ENCODE peak calls at places on chromosomes 3 and 15, in five cellular contexts. One of them, this sample, is unnamed.
A peak's percentile ranks its signal among the peaks of the same experiment; 100 is the strongest.

GRCh38 chr15:26166429-26166828 is 303.3 kb upstream of the ATP10A start:
- DNase-seq in heart left ventricle: no peak
- DNase-seq in endodermal cell: no peak
- DNase-seq in GM23248: no peak
- DNase-seq in K562: no peak
- DNase-seq in this sample: no peak

GRCh38 chr3:3110299-3110630 is at the start of gene IL5RA:
- DNase-seq in heart left ventricle: no peak
- DNase-seq in endodermal cell: peak; percentile 63
- DNase-seq in GM23248: no peak
- DNase-seq in K562: peak; percentile 32
- DNase-seq in this sample: no peak

GRCh38 chr3:71784914-71785593 is at the start of gene PROK2:
- DNase-seq in heart left ventricle: no peak
- DNase-seq in endodermal cell: peak; percentile 79
- DNase-seq in GM23248: peak; percentile 49
- DNase-seq in K562: no peak
- DNase-seq in this sample: no peak

GRCh38 chr3:23258110-23258509 is 55.0 kb downstream of the UBE2E2 start:
- DNase-seq in heart left ventricle: no peak
- DNase-seq in endodermal cell: no peak
- DNase-seq in GM23248: peak; percentile 20
- DNase-seq in K562: no peak
- DNase-seq in this sample: no peak

GRCh38 chr3:122754867-122755835 is 38.5 kb downstream of the HSPBAP1 start:
- DNase-seq in heart left ventricle: no peak
- DNase-seq in endodermal cell: peak; percentile 76
- DNase-seq in GM23248: peak; percentile 60
- DNase-seq in K562: peak; percentile 37
- DNase-seq in this sample: peak; percentile 17

GRCh38 chr3:190585771-190586630 is 72.1 kb downstream of the IL1RAP start:
- DNase-seq in heart left ventricle: no peak
- DNase-seq in endodermal cell: peak; percentile 73
- DNase-seq in GM23248: peak; percentile 98
- DNase-seq in K562: no peak
- DNase-seq in this sample: peak; percentile 80

GRCh38 chr3:143234521-143234920 is 115.0 kb downstream of the CHST2 start:
- DNase-seq in heart left ventricle: no peak
- DNase-seq in endodermal cell: no peak
- DNase-seq in GM23248: peak; percentile 43
- DNase-seq in K562: no peak
- DNase-seq in this sample: no peak

GRCh38 chr15:93826798-93827197 is 404.6 kb upstream of the MCTP2 start:
- DNase-seq in heart left ventricle: peak; percentile 45
- DNase-seq in endodermal cell: no peak
- DNase-seq in GM23248: no peak
- DNase-seq in K562: no peak
- DNase-seq in this sample: no peak

GRCh38 chr3:56702487-56703315 is 19.6 kb upstream of the TASOR start:
- DNase-seq in heart left ventricle: no peak
- DNase-seq in endodermal cell: peak; percentile 56
- DNase-seq in GM23248: peak; percentile 82
- DNase-seq in K562: peak; percentile 18
- DNase-seq in this sample: peak; percentile 25

GRCh38 chr3:123871946-123872345 is 12.2 kb downstream of the MYLK start:
- DNase-seq in heart left ventricle: no peak
- DNase-seq in endodermal cell: no peak
- DNase-seq in GM23248: no peak
- DNase-seq in K562: no peak
- DNase-seq in this sample: no peak

GRCh38 chr3:77825045-77825827 is 785.3 kb downstream of the ROBO2 start:
- DNase-seq in heart left ventricle: no peak
- DNase-seq in endodermal cell: no peak
- DNase-seq in GM23248: peak; percentile 67
- DNase-seq in K562: no peak
- DNase-seq in this sample: peak; percentile 97

GRCh38 chr15:56783857-56784661 is 50.8 kb upstream of the ZNF280D start:
- DNase-seq in heart left ventricle: no peak
- DNase-seq in endodermal cell: no peak
- DNase-seq in GM23248: no peak
- DNase-seq in K562: no peak
- DNase-seq in this sample: no peak

GRCh38 chr3:97131476-97131875 is 317.1 kb downstream of the EPHA6 start:
- DNase-seq in heart left ventricle: no peak
- DNase-seq in endodermal cell: no peak
- DNase-seq in GM23248: no peak
- DNase-seq in K562: no peak
- DNase-seq in this sample: no peak

GRCh38 chr3:492586-493296 is 296.2 kb downstream of the CHL1 start:
- DNase-seq in heart left ventricle: no peak
- DNase-seq in endodermal cell: no peak
- DNase-seq in GM23248: no peak
- DNase-seq in K562: no peak
- DNase-seq in this sample: no peak

GRCh38 chr15:78364233-78364632 is 24.1 kb downstream of the CRABP1 start:
- DNase-seq in heart left ventricle: peak; percentile 47
- DNase-seq in endodermal cell: no peak
- DNase-seq in GM23248: peak; percentile 67
- DNase-seq in K562: no peak
- DNase-seq in this sample: no peak

GRCh38 chr3:128572644-128573105 is 77.9 kb downstream of the RPN1 start:
- DNase-seq in heart left ventricle: no peak
- DNase-seq in endodermal cell: peak; percentile 84
- DNase-seq in GM23248: no peak
- DNase-seq in K562: peak; percentile 49
- DNase-seq in this sample: no peak

GRCh38 chr3:150372320-150373118 is 35.6 kb upstream of the TSC22D2 start:
- DNase-seq in heart left ventricle: no peak
- DNase-seq in endodermal cell: no peak
- DNase-seq in GM23248: peak; percentile 39
- DNase-seq in K562: peak; percentile 25
- DNase-seq in this sample: no peak

GRCh38 chr15:78828930-78829329 is 17.7 kb upstream of the ADAMTS7 start:
- DNase-seq in heart left ventricle: no peak
- DNase-seq in endodermal cell: no peak
- DNase-seq in GM23248: no peak
- DNase-seq in K562: no peak
- DNase-seq in this sample: no peak

GRCh38 chr15:28153492-28154119 is 54.5 kb upstream of the OCA2 start:
- DNase-seq in heart left ventricle: no peak
- DNase-seq in endodermal cell: no peak
- DNase-seq in GM23248: no peak
- DNase-seq in K562: no peak
- DNase-seq in this sample: no peak

GRCh38 chr3:51887620-51888019 is 12.2 kb upstream of the IQCF5 start:
- DNase-seq in heart left ventricle: no peak
- DNase-seq in endodermal cell: no peak
- DNase-seq in GM23248: no peak
- DNase-seq in K562: no peak
- DNase-seq in this sample: peak; percentile 91

GRCh38 chr3:156291269-156292123 is 171.1 kb downstream of the KCNAB1 start:
- DNase-seq in heart left ventricle: peak; percentile 39
- DNase-seq in endodermal cell: peak; percentile 77
- DNase-seq in GM23248: peak; percentile 58
- DNase-seq in K562: no peak
- DNase-seq in this sample: no peak

DNA sequence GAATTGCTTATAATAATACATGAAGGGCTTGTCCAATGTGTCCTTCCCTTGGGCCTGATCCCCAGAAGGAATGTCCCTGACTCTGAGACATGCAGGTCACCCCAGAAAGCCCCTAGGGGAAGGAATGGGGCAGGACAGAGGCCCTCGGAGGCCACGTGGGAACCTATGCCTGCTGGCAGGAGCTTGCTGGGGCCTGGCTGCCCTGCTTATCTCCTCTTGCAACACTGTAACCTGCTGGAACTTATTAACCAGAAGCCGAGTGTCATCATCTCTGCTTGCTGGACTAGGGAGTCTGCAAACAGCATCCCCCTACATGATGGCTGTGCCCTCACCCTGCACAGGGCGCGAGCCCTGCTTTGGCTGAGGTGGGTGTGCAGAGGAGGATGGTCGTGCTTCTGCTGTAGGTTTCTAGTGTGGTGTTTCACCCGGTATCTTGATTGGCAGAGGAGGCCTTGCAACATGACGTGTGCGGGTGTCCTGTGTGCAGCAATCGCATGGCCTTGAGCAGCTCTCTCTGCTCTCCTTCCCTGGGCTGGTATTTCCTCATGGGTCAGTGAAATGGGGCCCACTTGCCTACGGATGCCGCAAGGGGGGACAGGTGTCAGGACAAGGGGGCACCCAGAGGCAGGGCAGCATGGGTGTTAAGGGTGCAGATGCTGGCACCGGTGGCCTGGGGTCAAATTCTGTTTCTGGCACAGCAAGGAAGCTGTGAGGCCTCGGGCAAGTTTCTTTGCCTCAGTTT is 5.0 kb downstream of the CHST13 start:
- DNase-seq in heart left ventricle: peak; percentile 60
- DNase-seq in endodermal cell: no peak
- DNase-seq in GM23248: peak; percentile 56
- DNase-seq in K562: no peak
- DNase-seq in this sample: no peak
- H3K4me3 ChIP-seq in heart left ventricle: no peak overlapping the region
- H3K4me3 ChIP-seq in endodermal cell: no peak overlapping the region
- H3K4me3 ChIP-seq in GM23248: no peak overlapping the region
- H3K4me3 ChIP-seq in K562: no peak overlapping the region
- H3K4me3 ChIP-seq in this sample: no peak overlapping the region

GRCh38 chr15:68347392-68347791 is 69.8 kb downstream of the FEM1B start:
- DNase-seq in heart left ventricle: no peak
- DNase-seq in endodermal cell: no peak
- DNase-seq in GM23248: no peak
- DNase-seq in K562: no peak
- DNase-seq in this sample: no peak
- H3K27ac ChIP-seq in heart left ventricle: no peak overlapping the region
- H3K27ac ChIP-seq in endodermal cell: no peak overlapping the region
- H3K27ac ChIP-seq in GM23248: no peak overlapping the region
- H3K27ac ChIP-seq in K562: no peak overlapping the region
- H3K27ac ChIP-seq in this sample: no peak overlapping the region

GRCh38 chr3:62265528-62265927 is 107.8 kb downstream of the FEZF2 start:
- DNase-seq in heart left ventricle: no peak
- DNase-seq in endodermal cell: no peak
- DNase-seq in GM23248: no peak
- DNase-seq in K562: no peak
- DNase-seq in this sample: no peak
- H3K4me3 ChIP-seq in heart left ventricle: no peak overlapping the region
- H3K4me3 ChIP-seq in endodermal cell: no peak overlapping the region
- H3K4me3 ChIP-seq in GM23248: no peak overlapping the region
- H3K4me3 ChIP-seq in K562: no peak overlapping the region
- H3K4me3 ChIP-seq in this sample: no peak overlapping the region

GRCh38 chr15:39156166-39156565 is 424.7 kb upstream of the THBS1 start:
- DNase-seq in heart left ventricle: peak; percentile 59
- DNase-seq in endodermal cell: no peak
- DNase-seq in GM23248: peak; percentile 55
- DNase-seq in K562: no peak
- DNase-seq in this sample: no peak
- H3K27ac ChIP-seq in heart left ventricle: peak overlapping the region; percentile 57
- H3K27ac ChIP-seq in endodermal cell: no peak overlapping the region
- H3K27ac ChIP-seq in GM23248: peak overlapping the region; percentile 43
- H3K27ac ChIP-seq in K562: no peak overlapping the region
- H3K27ac ChIP-seq in this sample: no peak overlapping the region

GRCh38 chr3:61146010-61146569 is 105.2 kb downstream of the FHIT start:
- DNase-seq in heart left ventricle: no peak
- DNase-seq in endodermal cell: no peak
- DNase-seq in GM23248: no peak
- DNase-seq in K562: no peak
- DNase-seq in this sample: no peak

GRCh38 chr3:61141697-61142096 is 109.6 kb downstream of the FHIT start:
- DNase-seq in heart left ventricle: no peak
- DNase-seq in endodermal cell: peak; percentile 71
- DNase-seq in GM23248: no peak
- DNase-seq in K562: no peak
- DNase-seq in this sample: no peak

GRCh38 chr3:61136191-61136590 is 115.1 kb downstream of the FHIT start:
- DNase-seq in heart left ventricle: no peak
- DNase-seq in endodermal cell: no peak
- DNase-seq in GM23248: no peak
- DNase-seq in K562: no peak
- DNase-seq in this sample: peak; percentile 57

GRCh38 chr3:61141184-61141583 is 110.1 kb downstream of the FHIT start:
- DNase-seq in heart left ventricle: no peak
- DNase-seq in endodermal cell: peak; percentile 49
- DNase-seq in GM23248: no peak
- DNase-seq in K562: no peak
- DNase-seq in this sample: no peak
- H3K4me3 ChIP-seq in heart left ventricle: no peak overlapping the region
- H3K4me3 ChIP-seq in endodermal cell: peak overlapping the region; percentile 27
- H3K4me3 ChIP-seq in GM23248: no peak overlapping the region
- H3K4me3 ChIP-seq in K562: no peak overlapping the region
- H3K4me3 ChIP-seq in this sample: no peak overlapping the region

GRCh38 chr3:195884691-195885035 is 23.7 kb downstream of the TNK2 start:
- DNase-seq in heart left ventricle: peak; percentile 25
- DNase-seq in endodermal cell: no peak
- DNase-seq in GM23248: no peak
- DNase-seq in K562: no peak
- DNase-seq in this sample: no peak
- H3K27ac ChIP-seq in heart left ventricle: peak overlapping the region; percentile 69
- H3K27ac ChIP-seq in endodermal cell: no peak overlapping the region
- H3K27ac ChIP-seq in GM23248: no peak overlapping the region
- H3K27ac ChIP-seq in K562: no peak overlapping the region
- H3K27ac ChIP-seq in this sample: no peak overlapping the region

This sample was measured in PC-9.